ENCODE peak calls at places on chromosomes 16 and 17, in five cellular contexts. One of them, this sample, is unnamed. For H3K4me1, the result is how much of the 10 kb centered on the place peaks cover.

GRCh38 chr17:35486920-35487727 is 38.6 kb upstream of the SLFN13 start:
- DNase-seq in IMR-90: peak
- DNase-seq in heart left ventricle: peak
- DNase-seq in adrenal gland: peak
- DNase-seq in ovary: peak
- DNase-seq in this sample: peak

GRCh38 chr17:9472541-9472940 is 103.1 kb downstream of the STX8 start:
- DNase-seq in IMR-90: peak
- DNase-seq in heart left ventricle: peak
- DNase-seq in adrenal gland: peak
- DNase-seq in ovary: no peak
- DNase-seq in this sample: peak

GRCh38 chr17:57665128-57665527 is 80.0 kb downstream of the CCDC182 start:
- DNase-seq in IMR-90: no peak
- DNase-seq in heart left ventricle: no peak
- DNase-seq in adrenal gland: peak
- DNase-seq in ovary: no peak
- DNase-seq in this sample: peak

GRCh38 chr17:3692346-3692745 is 3.6 kb downstream of the P2RX5 start:
- DNase-seq in IMR-90: no peak
- DNase-seq in heart left ventricle: no peak
- DNase-seq in adrenal gland: no peak
- DNase-seq in ovary: no peak
- DNase-seq in this sample: no peak

GRCh38 chr16:86095131-86095752 is 196.3 kb downstream of the IRF8 start:
- DNase-seq in IMR-90: no peak
- DNase-seq in heart left ventricle: no peak
- DNase-seq in adrenal gland: no peak
- DNase-seq in ovary: no peak
- DNase-seq in this sample: no peak

GRCh38 chr16:66409156-66409555 is 17.9 kb upstream of the BEAN1 start:
- DNase-seq in IMR-90: peak
- DNase-seq in heart left ventricle: no peak
- DNase-seq in adrenal gland: no peak
- DNase-seq in ovary: no peak
- DNase-seq in this sample: no peak

GRCh38 chr16:30381351-30382041 is 865 bp downstream of the SEPTIN1 start:
- DNase-seq in IMR-90: no peak
- DNase-seq in heart left ventricle: no peak
- DNase-seq in adrenal gland: no peak
- DNase-seq in ovary: no peak
- DNase-seq in this sample: no peak

GRCh38 chr17:78995761-78996451 is 13.7 kb downstream of the CANT1 start:
- DNase-seq in IMR-90: no peak
- DNase-seq in heart left ventricle: no peak
- DNase-seq in adrenal gland: peak
- DNase-seq in ovary: peak
- DNase-seq in this sample: peak

GRCh38 chr17:56570199-56570598 is 23.3 kb upstream of the NOG start:
- DNase-seq in IMR-90: no peak
- DNase-seq in heart left ventricle: no peak
- DNase-seq in adrenal gland: no peak
- DNase-seq in ovary: no peak
- DNase-seq in this sample: no peak

GRCh38 chr16:9297437-9298113 is 206.1 kb downstream of the HAPSTR1 start:
- DNase-seq in IMR-90: no peak
- DNase-seq in heart left ventricle: peak
- DNase-seq in adrenal gland: peak
- DNase-seq in ovary: peak
- DNase-seq in this sample: peak

GRCh38 chr17:1110844-1111598 is 68.8 kb downstream of the ABR start:
- DNase-seq in IMR-90: peak
- DNase-seq in heart left ventricle: peak
- DNase-seq in adrenal gland: peak
- DNase-seq in ovary: no peak
- DNase-seq in this sample: peak

GRCh38 chr17:60523822-60524221 is 2.2 kb downstream of the APPBP2 start:
- DNase-seq in IMR-90: no peak
- DNase-seq in heart left ventricle: no peak
- DNase-seq in adrenal gland: no peak
- DNase-seq in ovary: no peak
- DNase-seq in this sample: no peak

GRCh38 chr16:80158766-80159165 is 382.0 kb upstream of the DYNLRB2 start:
- DNase-seq in IMR-90: peak
- DNase-seq in heart left ventricle: no peak
- DNase-seq in adrenal gland: no peak
- DNase-seq in ovary: no peak
- DNase-seq in this sample: no peak

GRCh38 chr16:11627822-11628457 is 40.3 kb upstream of the SNN start:
- DNase-seq in IMR-90: peak
- DNase-seq in heart left ventricle: no peak
- DNase-seq in adrenal gland: no peak
- DNase-seq in ovary: no peak
- DNase-seq in this sample: no peak

GRCh38 chr17:80474231-80474932 is 2.0 kb downstream of the NPTX1 start:
- DNase-seq in IMR-90: peak
- DNase-seq in heart left ventricle: no peak
- DNase-seq in adrenal gland: peak
- DNase-seq in ovary: no peak
- DNase-seq in this sample: no peak

GRCh38 chr16:68481636-68482035 is 33.3 kb upstream of the SMPD3 start:
- DNase-seq in IMR-90: no peak
- DNase-seq in heart left ventricle: no peak
- DNase-seq in adrenal gland: no peak
- DNase-seq in ovary: no peak
- DNase-seq in this sample: no peak

GRCh38 chr17:55770220-55770870 is 19.5 kb downstream of the PCTP start:
- DNase-seq in IMR-90: peak
- DNase-seq in heart left ventricle: no peak
- DNase-seq in adrenal gland: no peak
- DNase-seq in ovary: no peak
- DNase-seq in this sample: no peak

GRCh38 chr17:56640116-56640515 is 46.6 kb downstream of the NOG start:
- DNase-seq in IMR-90: no peak
- DNase-seq in heart left ventricle: no peak
- DNase-seq in adrenal gland: no peak
- DNase-seq in ovary: no peak
- DNase-seq in this sample: no peak

GRCh38 chr17:15494821-15495220 is 27.4 kb upstream of the CDRT4 start:
- DNase-seq in IMR-90: no peak
- DNase-seq in heart left ventricle: no peak
- DNase-seq in adrenal gland: no peak
- DNase-seq in ovary: no peak
- DNase-seq in this sample: peak

GRCh38 chr16:66478733-66479511 is 51.8 kb downstream of the BEAN1 start:
- DNase-seq in IMR-90: peak
- DNase-seq in heart left ventricle: peak
- DNase-seq in adrenal gland: peak
- DNase-seq in ovary: peak
- DNase-seq in this sample: peak

GRCh38 chr17:50027639-50028206 is 28.2 kb upstream of the ITGA3 start:
- DNase-seq in IMR-90: peak
- DNase-seq in heart left ventricle: peak
- DNase-seq in adrenal gland: peak
- DNase-seq in ovary: peak
- DNase-seq in this sample: peak

GRCh38 chr16:61654962-61655361 is 381.3 kb downstream of the CDH8 start:
- DNase-seq in IMR-90: no peak
- DNase-seq in heart left ventricle: no peak
- DNase-seq in adrenal gland: no peak
- DNase-seq in ovary: no peak
- DNase-seq in this sample: no peak

DNA sequence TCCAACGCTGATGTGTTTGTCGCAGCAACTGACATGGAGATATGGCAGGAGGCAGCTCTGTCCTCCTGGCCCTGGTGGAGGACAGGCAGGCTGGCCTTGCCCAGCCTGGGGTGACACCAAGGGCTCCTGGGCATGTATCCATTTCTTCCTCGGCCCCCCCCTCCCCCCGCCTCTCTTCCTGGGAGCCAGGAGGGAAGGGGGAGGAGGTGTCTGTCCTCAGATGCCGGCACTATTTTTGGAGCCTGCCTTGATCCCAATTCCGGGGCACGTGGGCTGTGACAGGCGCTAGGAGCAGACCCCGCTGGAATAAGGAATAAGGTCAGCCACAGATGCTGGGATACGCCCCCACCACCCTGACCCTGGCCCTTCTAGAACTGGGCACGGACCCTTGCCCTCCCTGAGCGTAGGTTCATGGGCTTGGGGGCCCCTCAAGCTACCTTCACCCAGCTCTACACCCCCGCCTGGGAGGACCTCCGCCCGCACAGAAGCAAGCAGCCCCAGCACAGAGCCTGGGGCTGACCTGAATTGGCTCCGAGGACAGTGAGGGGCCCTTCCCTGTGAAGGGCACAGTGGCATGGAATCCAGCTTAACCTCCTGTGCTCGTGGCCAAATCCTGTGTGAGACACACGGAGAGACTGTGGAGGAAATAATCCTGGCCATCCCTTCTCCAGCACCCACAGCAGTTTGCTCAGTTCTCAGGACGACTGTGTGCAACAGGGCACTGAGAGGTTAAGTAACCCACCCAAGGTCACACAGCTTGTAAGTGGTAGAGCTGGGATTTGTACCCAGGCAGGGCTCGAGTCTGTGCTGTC is 24.1 kb downstream of the SEC14L5 start:
- DNase-seq in IMR-90: no peak
- DNase-seq in heart left ventricle: peak
- DNase-seq in adrenal gland: peak
- DNase-seq in ovary: no peak
- DNase-seq in this sample: no peak
- TF ChIP-seq POLR2A in IMR-90: no peak
- TF ChIP-seq POLR2A in heart left ventricle: no peak
- TF ChIP-seq POLR2A in adrenal gland: peak
- TF ChIP-seq POLR2A in ovary: no peak
- TF ChIP-seq POLR2A in this sample: no peak

DNA sequence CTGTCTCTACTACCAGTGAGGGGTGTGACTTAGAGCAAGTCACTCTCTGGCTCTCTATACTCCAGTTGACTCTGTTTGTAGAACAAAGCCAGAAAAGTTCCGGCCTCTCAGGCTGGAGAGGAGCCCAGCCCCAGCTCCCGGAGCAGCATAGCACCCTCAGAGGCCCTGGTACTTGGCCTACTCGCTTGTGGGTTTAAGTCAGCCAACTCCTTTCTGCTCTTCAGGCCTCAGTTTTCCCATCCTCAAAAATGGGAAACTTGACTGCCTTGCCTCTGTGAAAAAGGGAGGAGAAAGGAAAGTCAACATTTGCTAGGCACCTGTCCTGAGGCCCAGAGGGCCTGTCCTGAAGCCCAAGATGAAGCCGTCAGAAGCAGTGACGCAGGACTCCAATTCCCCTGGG is 1.1 kb downstream of the CHST6 start:
- DNase-seq in IMR-90: no peak
- DNase-seq in heart left ventricle: no peak
- DNase-seq in adrenal gland: no peak
- DNase-seq in ovary: no peak
- DNase-seq in this sample: no peak
- H3K4me3 ChIP-seq in IMR-90: no peak
- H3K4me3 ChIP-seq in heart left ventricle: peak
- H3K4me3 ChIP-seq in adrenal gland: no peak
- H3K4me3 ChIP-seq in ovary: no peak
- H3K4me3 ChIP-seq in this sample: no peak

GRCh38 chr17:7370853-7371252 is 10.0 kb upstream of the TNK1 start:
- DNase-seq in IMR-90: no peak
- DNase-seq in heart left ventricle: no peak
- DNase-seq in adrenal gland: no peak
- DNase-seq in ovary: no peak
- DNase-seq in this sample: no peak
- H3K4me1 ChIP-seq in IMR-90: under half
- H3K4me1 ChIP-seq in heart left ventricle: under half
- H3K4me1 ChIP-seq in adrenal gland: under half
- H3K4me1 ChIP-seq in ovary: under half
- H3K4me1 ChIP-seq in this sample: under half

DNA sequence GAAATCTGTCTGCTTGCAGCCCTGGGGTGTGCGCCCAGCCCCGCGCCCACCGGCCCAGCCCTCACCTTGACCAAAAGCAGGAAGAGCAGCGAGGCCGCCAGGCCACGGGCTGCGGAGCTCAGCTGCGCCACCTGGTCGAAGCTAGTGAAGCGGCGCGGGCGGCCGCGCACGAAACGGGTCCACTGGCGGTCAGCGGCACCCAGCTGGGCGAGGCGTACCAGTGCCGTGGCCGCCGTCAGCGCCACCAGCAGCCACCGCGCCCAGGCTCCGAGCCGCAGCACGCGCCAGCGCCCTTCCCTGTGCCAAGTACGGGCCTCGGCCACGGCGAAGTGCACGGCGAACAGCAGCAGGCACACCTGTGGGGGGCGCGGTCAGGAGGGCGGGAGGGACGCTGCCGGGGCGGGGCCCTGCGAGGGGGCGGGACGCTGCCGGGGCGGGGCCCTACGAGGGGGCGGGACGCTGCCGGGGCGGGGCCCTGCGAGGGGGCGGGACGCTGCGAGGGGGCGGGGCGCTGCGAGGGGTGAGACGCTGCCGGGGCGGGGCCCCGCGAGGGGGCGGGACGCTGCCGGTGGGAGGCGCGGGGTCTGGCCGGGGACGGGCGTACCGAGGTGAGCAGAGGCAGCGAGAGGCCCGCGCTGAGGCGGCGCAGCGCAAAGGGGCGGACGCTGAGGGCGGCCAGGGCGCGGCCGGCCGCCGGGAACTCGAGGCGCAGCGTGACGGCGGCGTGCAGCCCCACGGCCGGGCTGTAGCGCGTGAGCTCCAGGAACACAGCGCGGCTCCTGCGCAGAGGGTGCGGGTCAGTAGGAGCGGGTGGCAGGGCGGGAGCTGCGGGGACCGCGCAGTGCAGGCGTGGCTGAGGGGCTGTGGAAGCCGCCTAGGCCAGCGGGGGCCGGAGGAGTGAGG is 43.3 kb downstream of the TSC2 start:
- DNase-seq in IMR-90: no peak
- DNase-seq in heart left ventricle: peak
- DNase-seq in adrenal gland: peak
- DNase-seq in ovary: peak
- DNase-seq in this sample: no peak
- TF ChIP-seq POLR2A in IMR-90: no peak
- TF ChIP-seq POLR2A in heart left ventricle: no peak
- TF ChIP-seq POLR2A in adrenal gland: peak
- TF ChIP-seq POLR2A in ovary: no peak
- TF ChIP-seq POLR2A in this sample: no peak